ENCODE peak calls at places on chromosome 1, in six cellular contexts. One of them, this sample, is unnamed. For H3K4me1, the result is how much of the 10 kb centered on the place peaks cover.

GRCh38 chr1:42966688-42967609 is 8.3 kb upstream of the SLC2A1 start:
- DNase-seq in GM12878: no peak
- DNase-seq in K562: peak
- DNase-seq in HepG2: peak
- DNase-seq in HCT116: peak
- DNase-seq in H1: peak
- DNase-seq in this sample: no peak

GRCh38 chr1:59125711-59126320 is 171.1 kb upstream of the FGGY start:
- DNase-seq in HepG2: no peak
- DNase-seq in GM12878: no peak
- DNase-seq in HCT116: no peak
- DNase-seq in K562: no peak
- DNase-seq in H1: no peak
- DNase-seq in this sample: no peak

GRCh38 chr1:155017021-155017945 is 14.7 kb downstream of the ZBTB7B start:
- DNase-seq in K562: peak
- DNase-seq in HCT116: peak
- DNase-seq in GM12878: peak
- DNase-seq in HepG2: peak
- DNase-seq in H1: peak
- DNase-seq in this sample: peak

GRCh38 chr1:180586671-180587155 is 27.9 kb downstream of the OVAAL start:
- DNase-seq in H1: no peak
- DNase-seq in GM12878: no peak
- DNase-seq in HepG2: peak
- DNase-seq in K562: peak
- DNase-seq in HCT116: no peak
- DNase-seq in this sample: no peak

GRCh38 chr1:68229927-68230812 is 2.2 kb downstream of the WLS start:
- DNase-seq in K562: no peak
- DNase-seq in H1: no peak
- DNase-seq in HCT116: no peak
- DNase-seq in GM12878: no peak
- DNase-seq in HepG2: no peak
- DNase-seq in this sample: no peak

GRCh38 chr1:207346562-207346912 is 25.1 kb downstream of the CD55 start:
- DNase-seq in GM12878: no peak
- DNase-seq in HepG2: no peak
- DNase-seq in H1: no peak
- DNase-seq in HCT116: no peak
- DNase-seq in K562: no peak
- DNase-seq in this sample: peak

GRCh38 chr1:167501513-167502191 is 16.7 kb downstream of the CD247 start:
- DNase-seq in GM12878: no peak
- DNase-seq in K562: no peak
- DNase-seq in HCT116: no peak
- DNase-seq in H1: no peak
- DNase-seq in HepG2: no peak
- DNase-seq in this sample: no peak

GRCh38 chr1:201096977-201097856 is 15.0 kb downstream of the CACNA1S start:
- DNase-seq in K562: no peak
- DNase-seq in HepG2: no peak
- DNase-seq in GM12878: no peak
- DNase-seq in HCT116: no peak
- DNase-seq in H1: no peak
- DNase-seq in this sample: no peak

GRCh38 chr1:23471473-23472075 is 12.4 kb downstream of the ASAP3 start:
- DNase-seq in H1: no peak
- DNase-seq in HepG2: no peak
- DNase-seq in K562: no peak
- DNase-seq in HCT116: no peak
- DNase-seq in GM12878: no peak
- DNase-seq in this sample: no peak

GRCh38 chr1:23470282-23471070 is 13.5 kb downstream of the ASAP3 start:
- DNase-seq in HepG2: no peak
- DNase-seq in GM12878: no peak
- DNase-seq in K562: no peak
- DNase-seq in HCT116: no peak
- DNase-seq in H1: no peak
- DNase-seq in this sample: no peak

GRCh38 chr1:23472351-23473036 is 11.5 kb downstream of the ASAP3 start:
- DNase-seq in HCT116: no peak
- DNase-seq in HepG2: peak
- DNase-seq in GM12878: no peak
- DNase-seq in K562: no peak
- DNase-seq in H1: no peak
- DNase-seq in this sample: no peak

GRCh38 chr1:23466423-23466989 is 17.5 kb downstream of the ASAP3 start:
- DNase-seq in H1: no peak
- DNase-seq in HCT116: no peak
- DNase-seq in HepG2: no peak
- DNase-seq in GM12878: no peak
- DNase-seq in K562: no peak
- DNase-seq in this sample: no peak

DNA sequence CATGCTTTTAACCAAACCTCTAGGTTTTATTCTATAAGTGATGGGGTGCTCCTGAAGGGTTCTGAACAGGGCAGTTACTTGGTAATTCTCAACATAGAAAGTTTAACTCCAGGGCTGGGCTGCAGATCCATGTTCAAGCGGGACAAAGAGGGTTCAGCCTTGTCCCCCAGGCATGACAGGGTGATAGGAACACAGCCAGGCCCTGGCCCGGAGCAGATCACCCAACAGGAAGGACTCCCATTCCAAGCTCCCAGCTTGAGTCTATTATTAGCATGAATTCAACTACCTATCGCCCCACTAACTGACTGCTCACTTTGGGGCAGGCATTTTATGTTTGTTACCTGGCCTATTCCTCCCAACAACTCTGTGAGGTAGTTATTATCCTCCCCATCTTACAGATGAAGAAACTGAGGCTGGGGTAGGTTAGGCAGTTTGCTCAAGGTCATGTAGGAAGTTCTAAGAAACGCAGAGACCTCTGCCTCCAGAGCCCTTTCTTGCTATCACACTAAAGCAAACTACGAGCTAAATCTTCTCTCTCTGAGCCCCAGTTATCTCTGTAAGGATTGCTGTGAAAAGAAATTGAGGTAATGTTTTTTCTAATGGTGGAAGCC is 14.5 kb downstream of the ASAP3 start:
- DNase-seq in HCT116: no peak
- DNase-seq in HepG2: no peak
- DNase-seq in H1: no peak
- DNase-seq in K562: no peak
- DNase-seq in GM12878: no peak
- DNase-seq in this sample: no peak
- H3K4me3 ChIP-seq in HCT116: no peak
- H3K4me3 ChIP-seq in HepG2: no peak
- H3K4me3 ChIP-seq in H1: no peak
- H3K4me3 ChIP-seq in K562: no peak
- H3K4me3 ChIP-seq in GM12878: no peak
- H3K4me3 ChIP-seq in this sample: no peak

GRCh38 chr1:37998913-37999433 is 6.3 kb downstream of the FHL3 start:
- DNase-seq in H1: no peak
- DNase-seq in HepG2: no peak
- DNase-seq in GM12878: no peak
- DNase-seq in HCT116: no peak
- DNase-seq in K562: no peak
- DNase-seq in this sample: no peak

GRCh38 chr1:37995773-37996379 is 6.1 kb upstream of the SF3A3 start:
- DNase-seq in HepG2: no peak
- DNase-seq in HCT116: no peak
- DNase-seq in K562: no peak
- DNase-seq in GM12878: no peak
- DNase-seq in H1: peak
- DNase-seq in this sample: no peak

GRCh38 chr1:37999434-38000232 is 5.7 kb downstream of the FHL3 start:
- DNase-seq in HCT116: no peak
- DNase-seq in H1: no peak
- DNase-seq in GM12878: no peak
- DNase-seq in HepG2: peak
- DNase-seq in K562: peak
- DNase-seq in this sample: no peak

GRCh38 chr1:37998089-37998808 is 7.1 kb downstream of the FHL3 start:
- DNase-seq in K562: no peak
- DNase-seq in HCT116: no peak
- DNase-seq in H1: no peak
- DNase-seq in GM12878: no peak
- DNase-seq in HepG2: no peak
- DNase-seq in this sample: no peak

DNA sequence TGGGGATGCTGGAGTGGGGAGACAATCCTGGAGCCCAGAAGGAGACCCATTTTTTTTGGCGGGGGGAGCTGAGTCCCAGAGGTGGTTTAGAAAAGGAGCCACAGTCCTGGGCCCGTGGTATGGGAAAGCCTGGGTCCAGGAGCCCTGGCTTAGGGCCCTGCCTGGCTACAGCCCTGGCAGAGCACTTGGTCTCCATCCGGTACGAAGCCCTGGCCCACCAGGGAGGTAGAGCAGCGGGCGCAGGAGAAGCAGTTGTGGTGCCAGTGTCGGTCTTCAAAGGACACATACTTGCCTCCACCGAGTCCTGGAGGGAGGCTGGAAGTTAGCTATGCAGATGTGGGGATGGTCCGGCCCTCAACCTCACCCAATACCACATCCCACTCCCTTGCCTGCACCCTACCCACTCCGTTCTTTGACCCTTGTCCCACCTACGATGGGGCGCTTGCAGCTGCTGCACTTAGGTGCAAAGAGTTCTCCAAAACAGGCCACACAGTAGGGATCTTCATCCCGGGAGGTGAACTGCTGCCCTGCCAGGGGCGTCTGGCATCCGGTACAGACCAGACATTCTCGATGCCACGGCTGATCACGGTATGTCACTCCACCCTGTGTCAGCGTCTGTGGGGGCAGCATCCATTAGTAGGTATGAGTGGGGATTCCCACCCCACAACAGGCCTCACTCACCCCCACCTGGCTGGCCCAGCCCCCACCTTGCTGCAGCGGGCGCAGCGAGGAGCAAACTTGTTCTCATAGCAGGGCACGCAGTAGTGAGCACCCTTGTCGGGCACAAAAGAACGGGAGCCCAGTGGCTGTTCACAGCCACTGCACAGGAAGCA is 7.7 kb upstream of the SF3A3 start:
- DNase-seq in H1: no peak
- DNase-seq in HCT116: no peak
- DNase-seq in HepG2: no peak
- DNase-seq in K562: no peak
- DNase-seq in GM12878: no peak
- DNase-seq in this sample: no peak
- H3K4me1 ChIP-seq in H1: under half
- H3K4me1 ChIP-seq in HCT116: under half
- H3K4me1 ChIP-seq in HepG2: under half
- H3K4me1 ChIP-seq in K562: half or more
- H3K4me1 ChIP-seq in GM12878: under half
- H3K4me1 ChIP-seq in this sample: under half

GRCh38 chr1:44808938-44809917 is 905 bp downstream of the BTBD19 start:
- DNase-seq in K562: peak
- DNase-seq in GM12878: peak
- DNase-seq in H1: no peak
- DNase-seq in HCT116: no peak
- DNase-seq in HepG2: peak
- DNase-seq in this sample: no peak

GRCh38 chr1:44811714-44812151 is 3.4 kb downstream of the BTBD19 start:
- DNase-seq in GM12878: no peak
- DNase-seq in HCT116: no peak
- DNase-seq in H1: no peak
- DNase-seq in K562: peak
- DNase-seq in HepG2: no peak
- DNase-seq in this sample: no peak

GRCh38 chr1:44810101-44810761 is 1.9 kb downstream of the BTBD19 start:
- DNase-seq in HCT116: no peak
- DNase-seq in K562: no peak
- DNase-seq in GM12878: peak
- DNase-seq in HepG2: no peak
- DNase-seq in H1: no peak
- DNase-seq in this sample: no peak

GRCh38 chr1:44811234-44811633 is 2.9 kb downstream of the BTBD19 start:
- DNase-seq in GM12878: no peak
- DNase-seq in H1: no peak
- DNase-seq in K562: no peak
- DNase-seq in HCT116: no peak
- DNase-seq in HepG2: no peak
- DNase-seq in this sample: no peak

DNA sequence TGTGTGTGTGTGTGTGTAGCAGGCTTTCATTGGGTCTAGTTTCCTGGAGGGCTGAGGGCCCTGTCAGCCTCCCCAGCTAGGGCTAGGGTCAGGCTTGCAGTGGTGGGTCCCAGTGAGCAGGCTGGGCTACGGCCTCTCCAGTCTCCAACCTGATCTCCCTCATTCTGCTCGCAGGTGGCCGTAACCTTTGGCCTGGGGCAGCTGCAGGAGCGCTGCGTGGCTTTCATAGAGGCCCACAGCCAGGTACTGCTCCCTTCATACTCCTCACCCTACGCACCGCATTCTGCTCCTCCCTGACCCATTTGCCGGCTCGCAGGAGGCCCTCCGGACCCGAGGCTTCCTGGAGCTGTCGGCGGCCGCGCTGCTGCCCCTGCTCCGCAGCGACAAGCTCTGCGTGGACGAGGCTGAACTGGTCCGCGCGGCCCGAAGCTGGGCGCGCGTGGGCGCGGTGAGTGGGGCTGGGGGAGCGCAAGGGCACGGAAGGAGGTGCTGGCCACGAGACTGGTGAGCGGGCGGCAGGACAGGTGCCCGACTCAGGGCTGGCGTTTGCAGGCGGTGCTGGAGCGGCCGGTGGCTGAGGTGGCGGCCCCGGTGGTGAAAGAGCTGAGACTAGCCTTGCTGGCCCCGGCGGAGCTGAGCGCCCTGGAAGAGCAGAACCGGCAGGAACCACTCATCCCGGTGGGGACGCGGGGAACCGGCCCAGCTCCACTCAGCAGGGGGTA is 4.7 kb downstream of the BTBD19 start:
- DNase-seq in HepG2: no peak
- DNase-seq in GM12878: no peak
- DNase-seq in H1: no peak
- DNase-seq in K562: no peak
- DNase-seq in HCT116: no peak
- DNase-seq in this sample: no peak
- TF ChIP-seq ZNF274 in HepG2: no peak
- TF ChIP-seq ZNF274 in GM12878: no peak
- TF ChIP-seq ZNF274 in H1: no peak
- TF ChIP-seq ZNF274 in K562: no peak
- TF ChIP-seq ZNF274 in HCT116: no peak
- TF ChIP-seq ZNF274 in this sample: no peak

GRCh38 chr1:214123061-214123784 is 135.4 kb downstream of the PROX1 start:
- DNase-seq in HepG2: peak
- DNase-seq in H1: peak
- DNase-seq in K562: peak
- DNase-seq in HCT116: peak
- DNase-seq in GM12878: no peak
- DNase-seq in this sample: peak

GRCh38 chr1:214124915-214125314 is 137.1 kb downstream of the PROX1 start:
- DNase-seq in K562: no peak
- DNase-seq in GM12878: no peak
- DNase-seq in HepG2: peak
- DNase-seq in HCT116: no peak
- DNase-seq in H1: no peak
- DNase-seq in this sample: no peak

GRCh38 chr1:214125819-214126218 is 138.0 kb downstream of the PROX1 start:
- DNase-seq in HCT116: no peak
- DNase-seq in H1: no peak
- DNase-seq in GM12878: no peak
- DNase-seq in HepG2: no peak
- DNase-seq in K562: no peak
- DNase-seq in this sample: no peak

GRCh38 chr1:214122110-214122509 is 134.3 kb downstream of the PROX1 start:
- DNase-seq in GM12878: no peak
- DNase-seq in H1: no peak
- DNase-seq in HCT116: no peak
- DNase-seq in HepG2: no peak
- DNase-seq in K562: no peak
- DNase-seq in this sample: no peak

DNA sequence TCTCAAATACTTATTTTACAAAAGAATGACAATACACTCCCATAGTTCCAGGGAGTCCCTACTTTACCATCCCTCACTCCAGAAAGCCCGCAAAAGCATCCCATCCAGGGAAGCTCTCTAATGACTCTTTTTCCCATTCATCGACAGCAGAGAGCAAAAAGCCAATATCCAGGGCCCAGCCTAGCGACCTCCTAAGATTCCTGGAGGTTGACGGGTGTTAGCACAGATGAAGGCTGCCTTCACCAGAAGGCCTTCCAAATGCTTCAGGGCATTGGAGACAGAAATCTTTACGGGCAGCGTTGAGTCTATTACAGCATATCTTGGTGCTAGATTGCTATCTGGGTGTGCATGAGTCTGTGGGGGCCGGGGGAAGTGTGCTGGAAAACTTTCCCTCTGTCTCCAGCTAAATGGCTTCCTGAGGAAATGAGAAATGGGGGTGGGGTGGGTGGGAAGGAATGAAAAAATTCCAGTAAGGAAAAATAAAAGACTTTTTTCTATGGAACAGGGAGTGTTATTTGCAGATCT is 136.6 kb downstream of the PROX1 start:
- DNase-seq in K562: no peak
- DNase-seq in GM12878: no peak
- DNase-seq in H1: no peak
- DNase-seq in HCT116: no peak
- DNase-seq in HepG2: no peak
- DNase-seq in this sample: no peak
- H3K4me3 ChIP-seq in K562: no peak
- H3K4me3 ChIP-seq in GM12878: no peak
- H3K4me3 ChIP-seq in H1: no peak
- H3K4me3 ChIP-seq in HCT116: no peak
- H3K4me3 ChIP-seq in HepG2: no peak
- H3K4me3 ChIP-seq in this sample: no peak

This sample was measured in NT2/D1.